ENCODE peak calls at places on chromosome 17, in seven cellular contexts. One of them, this sample, is unnamed.

GRCh38 chr17:20066253-20066652 is 57.1 kb downstream of the SPECC1 start:
- DNase-seq in lung: no peak
- DNase-seq in astrocyte: peak
- DNase-seq in fibroblast of the aortic adventitia: peak
- DNase-seq in upper lobe of right lung: no peak
- DNase-seq in AG10803: peak
- DNase-seq in uterus: peak
- DNase-seq in this sample: no peak

GRCh38 chr17:12114686-12115418 is 94.2 kb downstream of the MAP2K4 start:
- DNase-seq in lung: no peak
- DNase-seq in astrocyte: no peak
- DNase-seq in fibroblast of the aortic adventitia: no peak
- DNase-seq in upper lobe of right lung: no peak
- DNase-seq in AG10803: no peak
- DNase-seq in uterus: no peak
- DNase-seq in this sample: no peak

GRCh38 chr17:76968707-76969597 is 100.7 kb downstream of the MGAT5B start:
- DNase-seq in lung: peak
- DNase-seq in astrocyte: no peak
- DNase-seq in fibroblast of the aortic adventitia: peak
- DNase-seq in upper lobe of right lung: no peak
- DNase-seq in AG10803: no peak
- DNase-seq in uterus: no peak
- DNase-seq in this sample: no peak

GRCh38 chr17:74493381-74493833 is 27.0 kb downstream of the CD300A start:
- DNase-seq in lung: peak
- DNase-seq in astrocyte: peak
- DNase-seq in fibroblast of the aortic adventitia: peak
- DNase-seq in upper lobe of right lung: peak
- DNase-seq in AG10803: peak
- DNase-seq in uterus: peak
- DNase-seq in this sample: peak

GRCh38 chr17:37170881-37171460 is 204.8 kb upstream of the C17orf78 start:
- DNase-seq in lung: no peak
- DNase-seq in astrocyte: no peak
- DNase-seq in fibroblast of the aortic adventitia: peak
- DNase-seq in upper lobe of right lung: no peak
- DNase-seq in AG10803: no peak
- DNase-seq in uterus: no peak
- DNase-seq in this sample: no peak

GRCh38 chr17:18158022-18158600 is 25.5 kb upstream of the ALKBH5 start:
- DNase-seq in lung: peak
- DNase-seq in astrocyte: peak
- DNase-seq in fibroblast of the aortic adventitia: peak
- DNase-seq in upper lobe of right lung: peak
- DNase-seq in AG10803: peak
- DNase-seq in uterus: peak
- DNase-seq in this sample: peak

GRCh38 chr17:36089888-36090836 is at the start of gene CCL3:
- DNase-seq in lung: no peak
- DNase-seq in astrocyte: no peak
- DNase-seq in fibroblast of the aortic adventitia: no peak
- DNase-seq in upper lobe of right lung: no peak
- DNase-seq in AG10803: no peak
- DNase-seq in uterus: no peak
- DNase-seq in this sample: peak

GRCh38 chr17:69175262-69175811 is 33.6 kb upstream of the ABCA6 start:
- DNase-seq in lung: no peak
- DNase-seq in astrocyte: no peak
- DNase-seq in fibroblast of the aortic adventitia: no peak
- DNase-seq in upper lobe of right lung: no peak
- DNase-seq in AG10803: no peak
- DNase-seq in uterus: no peak
- DNase-seq in this sample: no peak

GRCh38 chr17:14790518-14790917 is 474.6 kb downstream of the PMP22 start:
- DNase-seq in lung: no peak
- DNase-seq in astrocyte: no peak
- DNase-seq in fibroblast of the aortic adventitia: peak
- DNase-seq in upper lobe of right lung: no peak
- DNase-seq in AG10803: peak
- DNase-seq in uterus: no peak
- DNase-seq in this sample: no peak

GRCh38 chr17:78999947-79000395 is 9.6 kb downstream of the CANT1 start:
- DNase-seq in lung: no peak
- DNase-seq in astrocyte: no peak
- DNase-seq in fibroblast of the aortic adventitia: no peak
- DNase-seq in upper lobe of right lung: no peak
- DNase-seq in AG10803: no peak
- DNase-seq in uterus: no peak
- DNase-seq in this sample: no peak

GRCh38 chr17:45098081-45098868 is 34.0 kb downstream of the PLCD3 start:
- DNase-seq in lung: no peak
- DNase-seq in astrocyte: no peak
- DNase-seq in fibroblast of the aortic adventitia: no peak
- DNase-seq in upper lobe of right lung: no peak
- DNase-seq in AG10803: no peak
- DNase-seq in uterus: no peak
- DNase-seq in this sample: no peak

GRCh38 chr17:1577186-1577585 is 14.6 kb upstream of the PITPNA start:
- DNase-seq in lung: peak
- DNase-seq in astrocyte: peak
- DNase-seq in fibroblast of the aortic adventitia: peak
- DNase-seq in upper lobe of right lung: peak
- DNase-seq in AG10803: peak
- DNase-seq in uterus: peak
- DNase-seq in this sample: no peak

GRCh38 chr17:56313201-56313600 is 159.9 kb downstream of the ANKFN1 start:
- DNase-seq in lung: no peak
- DNase-seq in astrocyte: no peak
- DNase-seq in fibroblast of the aortic adventitia: peak
- DNase-seq in upper lobe of right lung: no peak
- DNase-seq in AG10803: no peak
- DNase-seq in uterus: no peak
- DNase-seq in this sample: no peak

GRCh38 chr17:36608794-36609497 is 7.6 kb downstream of the MRM1 start:
- DNase-seq in lung: no peak
- DNase-seq in astrocyte: peak
- DNase-seq in fibroblast of the aortic adventitia: peak
- DNase-seq in upper lobe of right lung: no peak
- DNase-seq in AG10803: peak
- DNase-seq in uterus: peak
- DNase-seq in this sample: no peak

GRCh38 chr17:63762106-63763078 is 11.0 kb downstream of the CCDC47 start:
- DNase-seq in lung: no peak
- DNase-seq in astrocyte: no peak
- DNase-seq in fibroblast of the aortic adventitia: no peak
- DNase-seq in upper lobe of right lung: no peak
- DNase-seq in AG10803: no peak
- DNase-seq in uterus: no peak
- DNase-seq in this sample: no peak

GRCh38 chr17:32783602-32784001 is 93.3 kb downstream of the MYO1D start:
- DNase-seq in lung: no peak
- DNase-seq in astrocyte: peak
- DNase-seq in fibroblast of the aortic adventitia: peak
- DNase-seq in upper lobe of right lung: no peak
- DNase-seq in AG10803: peak
- DNase-seq in uterus: no peak
- DNase-seq in this sample: peak

GRCh38 chr17:33292184-33292980 is 713 bp downstream of the ASIC2 start:
- DNase-seq in lung: no peak
- DNase-seq in astrocyte: peak
- DNase-seq in fibroblast of the aortic adventitia: peak
- DNase-seq in upper lobe of right lung: no peak
- DNase-seq in AG10803: no peak
- DNase-seq in uterus: peak
- DNase-seq in this sample: no peak

GRCh38 chr17:27572665-27573064 is 58.3 kb upstream of the LGALS9 start:
- DNase-seq in lung: no peak
- DNase-seq in astrocyte: no peak
- DNase-seq in fibroblast of the aortic adventitia: peak
- DNase-seq in upper lobe of right lung: no peak
- DNase-seq in AG10803: peak
- DNase-seq in uterus: no peak
- DNase-seq in this sample: no peak

GRCh38 chr17:49486012-49486641 is 9.0 kb upstream of the NGFR start:
- DNase-seq in lung: no peak
- DNase-seq in astrocyte: no peak
- DNase-seq in fibroblast of the aortic adventitia: no peak
- DNase-seq in upper lobe of right lung: no peak
- DNase-seq in AG10803: no peak
- DNase-seq in uterus: peak
- DNase-seq in this sample: no peak

GRCh38 chr17:59793249-59793648 is 85.8 kb downstream of the VMP1 start:
- DNase-seq in lung: no peak
- DNase-seq in astrocyte: no peak
- DNase-seq in fibroblast of the aortic adventitia: no peak
- DNase-seq in upper lobe of right lung: no peak
- DNase-seq in AG10803: no peak
- DNase-seq in uterus: no peak
- DNase-seq in this sample: no peak

GRCh38 chr17:2935622-2936021 is 127.8 kb downstream of the OR1D5 start:
- DNase-seq in lung: no peak
- DNase-seq in astrocyte: no peak
- DNase-seq in fibroblast of the aortic adventitia: no peak
- DNase-seq in upper lobe of right lung: no peak
- DNase-seq in AG10803: no peak
- DNase-seq in uterus: no peak
- DNase-seq in this sample: no peak

GRCh38 chr17:80034977-80035686 is 540 bp downstream of the TBC1D16 start:
- DNase-seq in lung: no peak
- DNase-seq in astrocyte: peak
- DNase-seq in fibroblast of the aortic adventitia: peak
- DNase-seq in upper lobe of right lung: peak
- DNase-seq in AG10803: peak
- DNase-seq in uterus: no peak
- DNase-seq in this sample: no peak

GRCh38 chr17:50573866-50574571 is 13.5 kb downstream of the CACNA1G start:
- DNase-seq in lung: no peak
- DNase-seq in astrocyte: no peak
- DNase-seq in fibroblast of the aortic adventitia: no peak
- DNase-seq in upper lobe of right lung: no peak
- DNase-seq in AG10803: no peak
- DNase-seq in uterus: no peak
- DNase-seq in this sample: no peak

GRCh38 chr17:50571681-50572080 is 11.2 kb downstream of the CACNA1G start:
- DNase-seq in lung: no peak
- DNase-seq in astrocyte: no peak
- DNase-seq in fibroblast of the aortic adventitia: no peak
- DNase-seq in upper lobe of right lung: no peak
- DNase-seq in AG10803: no peak
- DNase-seq in uterus: no peak
- DNase-seq in this sample: no peak

GRCh38 chr17:50569592-50569991 is 9.1 kb downstream of the CACNA1G start:
- DNase-seq in lung: no peak
- DNase-seq in astrocyte: no peak
- DNase-seq in fibroblast of the aortic adventitia: no peak
- DNase-seq in upper lobe of right lung: no peak
- DNase-seq in AG10803: no peak
- DNase-seq in uterus: no peak
- DNase-seq in this sample: no peak

GRCh38 chr17:50570516-50570915 is 10.0 kb downstream of the CACNA1G start:
- DNase-seq in lung: no peak
- DNase-seq in astrocyte: no peak
- DNase-seq in fibroblast of the aortic adventitia: no peak
- DNase-seq in upper lobe of right lung: no peak
- DNase-seq in AG10803: no peak
- DNase-seq in uterus: no peak
- DNase-seq in this sample: no peak

DNA sequence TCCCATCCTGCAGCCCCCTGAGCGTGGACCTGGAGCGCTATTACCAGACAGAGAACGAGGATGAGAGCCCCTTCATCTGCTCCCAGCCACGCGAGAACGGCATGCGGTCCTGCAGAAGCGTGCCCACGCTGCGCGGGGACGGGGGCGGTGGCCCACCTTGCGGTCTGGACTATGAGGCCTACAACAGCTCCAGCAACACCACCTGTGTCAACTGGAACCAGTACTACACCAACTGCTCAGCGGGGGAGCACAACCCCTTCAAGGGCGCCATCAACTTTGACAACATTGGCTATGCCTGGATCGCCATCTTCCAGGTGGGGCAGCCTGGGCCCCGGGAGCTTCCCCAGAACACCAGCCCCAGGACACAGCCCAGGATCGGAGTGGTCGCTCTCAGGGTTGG is 12.0 kb downstream of the CACNA1G start:
- DNase-seq in lung: no peak
- DNase-seq in astrocyte: no peak
- DNase-seq in fibroblast of the aortic adventitia: no peak
- DNase-seq in upper lobe of right lung: no peak
- DNase-seq in AG10803: no peak
- DNase-seq in uterus: no peak
- DNase-seq in this sample: no peak
- TF ChIP-seq CTCF in lung: no peak
- TF ChIP-seq CTCF in astrocyte: no peak
- TF ChIP-seq CTCF in fibroblast of the aortic adventitia: no peak
- TF ChIP-seq CTCF in upper lobe of right lung: no peak
- TF ChIP-seq CTCF in AG10803: no peak
- TF ChIP-seq CTCF in uterus: no peak
- TF ChIP-seq CTCF in this sample: no peak

GRCh38 chr17:4786516-4786915 is 352 bp upstream of the VMO1 start:
- DNase-seq in lung: no peak
- DNase-seq in astrocyte: no peak
- DNase-seq in fibroblast of the aortic adventitia: peak
- DNase-seq in upper lobe of right lung: no peak
- DNase-seq in AG10803: peak
- DNase-seq in uterus: no peak
- DNase-seq in this sample: no peak
- H3K4me3 ChIP-seq in lung: no peak
- H3K4me3 ChIP-seq in astrocyte: no peak
- H3K4me3 ChIP-seq in fibroblast of the aortic adventitia: no peak
- H3K4me3 ChIP-seq in upper lobe of right lung: peak
- H3K4me3 ChIP-seq in AG10803: no peak
- H3K4me3 ChIP-seq in uterus: peak
- H3K4me3 ChIP-seq in this sample: no peak

GRCh38 chr17:82013772-82014321 is 8.8 kb downstream of the CENPX start:
- DNase-seq in lung: peak
- DNase-seq in astrocyte: no peak
- DNase-seq in fibroblast of the aortic adventitia: no peak
- DNase-seq in upper lobe of right lung: peak
- DNase-seq in AG10803: no peak
- DNase-seq in uterus: no peak
- DNase-seq in this sample: no peak
- TF ChIP-seq CTCF in lung: no peak
- TF ChIP-seq CTCF in astrocyte: no peak
- TF ChIP-seq CTCF in fibroblast of the aortic adventitia: no peak
- TF ChIP-seq CTCF in upper lobe of right lung: no peak
- TF ChIP-seq CTCF in AG10803: no peak
- TF ChIP-seq CTCF in uterus: no peak
- TF ChIP-seq CTCF in this sample: no peak

GRCh38 chr17:40364906-40365305 is 369 bp upstream of the GJD3 start:
- DNase-seq in lung: no peak
- DNase-seq in astrocyte: no peak
- DNase-seq in fibroblast of the aortic adventitia: no peak
- DNase-seq in upper lobe of right lung: peak
- DNase-seq in AG10803: no peak
- DNase-seq in uterus: no peak
- DNase-seq in this sample: no peak
- H3K4me3 ChIP-seq in lung: no peak
- H3K4me3 ChIP-seq in astrocyte: no peak
- H3K4me3 ChIP-seq in fibroblast of the aortic adventitia: no peak
- H3K4me3 ChIP-seq in upper lobe of right lung: no peak
- H3K4me3 ChIP-seq in AG10803: peak
- H3K4me3 ChIP-seq in uterus: no peak
- H3K4me3 ChIP-seq in this sample: no peak

This sample was measured in GM12864.